ENCODE peak calls at places on chromosomes 11 and 22, in nine cellular contexts. One of them, this sample, is unnamed.

GRCh38 chr22:30008401-30008800 is 71.9 kb upstream of the HORMAD2 start:
- DNase-seq in breast epithelium: no peak
- DNase-seq in adrenal gland: no peak
- DNase-seq in endothelial cell of umbilical vein: no peak
- DNase-seq in IMR-90: no peak
- DNase-seq in Peyer's patch: no peak
- DNase-seq in K562: no peak
- DNase-seq in ovary: no peak
- DNase-seq in esophagus muscularis mucosa: no peak
- DNase-seq in this sample: no peak

GRCh38 chr11:67079065-67079464 is 22.4 kb downstream of the RHOD start:
- DNase-seq in esophagus muscularis mucosa: no peak
- DNase-seq in IMR-90: no peak
- DNase-seq in K562: no peak
- DNase-seq in breast epithelium: no peak
- DNase-seq in adrenal gland: no peak
- DNase-seq in endothelial cell of umbilical vein: no peak
- DNase-seq in Peyer's patch: no peak
- DNase-seq in ovary: no peak
- DNase-seq in this sample: no peak

GRCh38 chr11:133896028-133896427 is 50.7 kb upstream of the SPATA19 start:
- DNase-seq in Peyer's patch: no peak
- DNase-seq in IMR-90: no peak
- DNase-seq in endothelial cell of umbilical vein: no peak
- DNase-seq in ovary: no peak
- DNase-seq in esophagus muscularis mucosa: no peak
- DNase-seq in breast epithelium: no peak
- DNase-seq in K562: no peak
- DNase-seq in adrenal gland: no peak
- DNase-seq in this sample: no peak

GRCh38 chr11:117443269-117444186 is 115.9 kb downstream of the CEP164 start:
- DNase-seq in IMR-90: peak; percentile 30
- DNase-seq in ovary: peak; percentile 69
- DNase-seq in esophagus muscularis mucosa: no peak
- DNase-seq in K562: peak; percentile 66
- DNase-seq in breast epithelium: no peak
- DNase-seq in Peyer's patch: peak; percentile 69
- DNase-seq in adrenal gland: peak; percentile 44
- DNase-seq in endothelial cell of umbilical vein: no peak
- DNase-seq in this sample: peak; percentile 17

GRCh38 chr11:69352181-69352580 is 58.2 kb downstream of the MYEOV start:
- DNase-seq in Peyer's patch: no peak
- DNase-seq in ovary: no peak
- DNase-seq in breast epithelium: peak; percentile 4
- DNase-seq in IMR-90: no peak
- DNase-seq in K562: no peak
- DNase-seq in esophagus muscularis mucosa: peak; percentile 39
- DNase-seq in adrenal gland: no peak
- DNase-seq in endothelial cell of umbilical vein: peak; percentile 20
- DNase-seq in this sample: no peak

GRCh38 chr11:67504950-67505561 is at the start of gene PITPNM1:
- DNase-seq in adrenal gland: peak; percentile 82
- DNase-seq in ovary: peak; percentile 79
- DNase-seq in K562: peak; percentile 82
- DNase-seq in Peyer's patch: peak; percentile 90
- DNase-seq in esophagus muscularis mucosa: no peak
- DNase-seq in breast epithelium: peak; percentile 53
- DNase-seq in IMR-90: peak; percentile 24
- DNase-seq in endothelial cell of umbilical vein: no peak
- DNase-seq in this sample: peak; percentile 49

GRCh38 chr11:10651579-10652361 is 41.8 kb downstream of the IRAG1 start:
- DNase-seq in Peyer's patch: no peak
- DNase-seq in ovary: no peak
- DNase-seq in endothelial cell of umbilical vein: no peak
- DNase-seq in adrenal gland: no peak
- DNase-seq in K562: no peak
- DNase-seq in esophagus muscularis mucosa: no peak
- DNase-seq in IMR-90: no peak
- DNase-seq in breast epithelium: no peak
- DNase-seq in this sample: no peak

GRCh38 chr11:108906826-108907225 is 242.0 kb downstream of the DDX10 start:
- DNase-seq in IMR-90: peak; percentile 40
- DNase-seq in Peyer's patch: no peak
- DNase-seq in breast epithelium: no peak
- DNase-seq in endothelial cell of umbilical vein: peak; percentile 56
- DNase-seq in adrenal gland: no peak
- DNase-seq in esophagus muscularis mucosa: no peak
- DNase-seq in ovary: no peak
- DNase-seq in K562: no peak
- DNase-seq in this sample: no peak

GRCh38 chr11:82889133-82890001 is 10.9 kb downstream of the PRCP start:
- DNase-seq in breast epithelium: no peak
- DNase-seq in ovary: no peak
- DNase-seq in esophagus muscularis mucosa: no peak
- DNase-seq in Peyer's patch: no peak
- DNase-seq in adrenal gland: no peak
- DNase-seq in K562: no peak
- DNase-seq in IMR-90: peak; percentile 7
- DNase-seq in endothelial cell of umbilical vein: peak; percentile 96
- DNase-seq in this sample: no peak

GRCh38 chr11:119374632-119375394 is 6.7 kb downstream of the USP2 start:
- DNase-seq in K562: peak; percentile 59
- DNase-seq in endothelial cell of umbilical vein: no peak
- DNase-seq in breast epithelium: peak; percentile 63
- DNase-seq in esophagus muscularis mucosa: no peak
- DNase-seq in adrenal gland: peak; percentile 53
- DNase-seq in Peyer's patch: no peak
- DNase-seq in IMR-90: no peak
- DNase-seq in ovary: peak; percentile 33
- DNase-seq in this sample: no peak
- H3K27ac ChIP-seq in K562: peak overlapping the region; percentile 2
- H3K27ac ChIP-seq in endothelial cell of umbilical vein: no peak overlapping the region
- H3K27ac ChIP-seq in breast epithelium: peak overlapping the region; percentile 93
- H3K27ac ChIP-seq in esophagus muscularis mucosa: peak overlapping the region; percentile 87
- H3K27ac ChIP-seq in adrenal gland: peak overlapping the region; percentile 77
- H3K27ac ChIP-seq in Peyer's patch: peak overlapping the region; percentile 27
- H3K27ac ChIP-seq in IMR-90: no peak overlapping the region
- H3K27ac ChIP-seq in ovary: peak overlapping the region; percentile 76
- H3K27ac ChIP-seq in this sample: peak overlapping the region; percentile 77

DNA sequence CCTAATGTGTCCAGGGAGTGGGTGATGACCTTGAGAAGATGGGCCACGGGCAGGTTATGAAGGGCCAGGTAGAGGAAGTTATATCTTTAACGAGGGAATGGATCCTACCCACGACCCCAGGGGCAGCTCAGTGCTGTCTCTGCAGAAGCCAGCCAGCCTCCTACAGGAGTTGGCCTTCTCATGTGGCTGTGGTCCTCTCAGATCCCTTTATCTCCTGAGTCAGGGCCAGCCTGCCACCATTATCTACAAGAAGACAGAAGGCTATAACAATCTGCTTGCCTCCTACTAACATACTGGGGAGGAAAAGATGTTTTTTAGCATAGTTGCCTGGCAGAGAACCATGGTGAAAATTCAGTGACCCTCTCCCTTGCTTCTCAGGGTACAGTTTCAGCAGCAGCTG is 7.0 kb upstream of the YWHAH start:
- DNase-seq in K562: peak; percentile 28
- DNase-seq in breast epithelium: no peak
- DNase-seq in Peyer's patch: peak; percentile 3
- DNase-seq in esophagus muscularis mucosa: no peak
- DNase-seq in adrenal gland: no peak
- DNase-seq in ovary: no peak
- DNase-seq in IMR-90: no peak
- DNase-seq in endothelial cell of umbilical vein: no peak
- DNase-seq in this sample: no peak
- TF ChIP-seq POLR2A in K562: no peak
- TF ChIP-seq POLR2A in breast epithelium: no peak
- TF ChIP-seq POLR2A in Peyer's patch: no peak
- TF ChIP-seq POLR2A in esophagus muscularis mucosa: no peak
- TF ChIP-seq POLR2A in adrenal gland: no peak
- TF ChIP-seq POLR2A in ovary: no peak
- TF ChIP-seq POLR2A in IMR-90: no peak
- TF ChIP-seq POLR2A in endothelial cell of umbilical vein: no peak
- TF ChIP-seq POLR2A in this sample: no peak

DNA sequence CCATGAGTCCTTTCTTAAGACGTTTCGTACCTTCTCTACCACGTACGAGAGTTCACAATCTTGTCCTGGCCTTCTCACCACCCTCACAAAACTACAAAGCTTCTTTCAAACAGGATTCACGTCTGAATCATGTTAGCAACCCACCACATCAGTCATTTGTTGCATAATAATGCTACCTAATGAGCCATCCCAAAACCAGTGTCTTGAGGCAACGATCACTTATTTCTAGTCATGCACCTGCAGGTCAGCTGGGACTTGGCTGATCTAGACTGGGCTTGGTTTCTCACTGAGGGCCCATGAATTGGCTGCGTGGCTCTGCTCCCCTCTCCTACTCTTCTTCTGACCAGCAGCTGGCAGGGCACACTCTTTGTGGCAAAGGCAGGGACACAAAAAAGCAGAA is 28.3 kb downstream of the LARGE1 start:
- DNase-seq in Peyer's patch: no peak
- DNase-seq in esophagus muscularis mucosa: no peak
- DNase-seq in adrenal gland: no peak
- DNase-seq in IMR-90: no peak
- DNase-seq in ovary: no peak
- DNase-seq in endothelial cell of umbilical vein: no peak
- DNase-seq in K562: no peak
- DNase-seq in breast epithelium: no peak
- DNase-seq in this sample: no peak
- H3K27ac ChIP-seq in Peyer's patch: no peak overlapping the region
- H3K27ac ChIP-seq in esophagus muscularis mucosa: no peak overlapping the region
- H3K27ac ChIP-seq in adrenal gland: no peak overlapping the region
- H3K27ac ChIP-seq in IMR-90: no peak overlapping the region
- H3K27ac ChIP-seq in ovary: no peak overlapping the region
- H3K27ac ChIP-seq in endothelial cell of umbilical vein: no peak overlapping the region
- H3K27ac ChIP-seq in K562: no peak overlapping the region
- H3K27ac ChIP-seq in breast epithelium: no peak overlapping the region
- H3K27ac ChIP-seq in this sample: no peak overlapping the region

GRCh38 chr22:38871360-38872171 is 450 bp downstream of the CBX6 start:
- DNase-seq in IMR-90: no peak
- DNase-seq in ovary: peak; percentile 62
- DNase-seq in breast epithelium: no peak
- DNase-seq in Peyer's patch: no peak
- DNase-seq in K562: peak; percentile 26
- DNase-seq in endothelial cell of umbilical vein: no peak
- DNase-seq in esophagus muscularis mucosa: no peak
- DNase-seq in adrenal gland: peak; percentile 51
- DNase-seq in this sample: no peak
- TF ChIP-seq POLR2A in IMR-90: no peak
- TF ChIP-seq POLR2A in ovary: no peak
- TF ChIP-seq POLR2A in breast epithelium: no peak
- TF ChIP-seq POLR2A in Peyer's patch: no peak
- TF ChIP-seq POLR2A in K562: no peak
- TF ChIP-seq POLR2A in endothelial cell of umbilical vein: no peak
- TF ChIP-seq POLR2A in esophagus muscularis mucosa: no peak
- TF ChIP-seq POLR2A in adrenal gland: peak; percentile 73
- TF ChIP-seq POLR2A in this sample: no peak

DNA sequence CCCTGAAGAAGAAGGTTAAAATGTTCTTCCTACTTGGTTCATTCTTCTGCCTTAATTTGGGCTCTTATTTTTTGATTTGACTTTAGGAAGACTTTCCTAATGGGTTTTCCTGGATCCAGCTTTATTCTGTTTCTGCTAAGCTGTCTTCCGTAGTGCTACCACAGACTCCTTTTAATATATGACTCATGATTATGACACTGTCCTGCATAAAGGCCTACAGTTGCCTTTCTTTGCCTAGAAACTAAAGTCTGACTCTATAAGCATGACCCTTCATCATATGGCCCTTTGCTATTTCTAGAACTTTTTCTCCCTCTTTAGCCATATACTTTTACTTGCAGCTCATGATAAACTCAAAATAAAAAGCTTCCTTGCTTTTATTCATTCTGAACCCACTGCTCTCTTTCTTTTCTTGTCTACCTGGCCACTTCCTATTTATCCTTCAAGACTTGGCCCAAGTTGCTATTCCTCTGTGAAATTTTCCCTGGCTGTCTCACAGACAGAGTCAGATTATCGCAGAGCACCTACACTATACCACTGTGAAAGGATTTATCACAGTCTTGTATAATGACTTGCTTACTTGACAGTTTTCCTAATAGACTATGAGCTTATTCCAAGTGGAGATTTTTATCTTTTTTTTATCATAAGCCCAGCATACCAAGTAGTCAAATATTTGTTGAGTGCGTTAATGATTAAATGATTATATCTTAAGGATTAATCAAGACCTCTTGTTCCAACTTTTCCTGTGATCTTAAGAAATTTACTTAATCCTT is 24.7 kb downstream of the TBCEL start:
- DNase-seq in adrenal gland: no peak
- DNase-seq in endothelial cell of umbilical vein: no peak
- DNase-seq in ovary: no peak
- DNase-seq in esophagus muscularis mucosa: no peak
- DNase-seq in Peyer's patch: no peak
- DNase-seq in breast epithelium: no peak
- DNase-seq in K562: no peak
- DNase-seq in IMR-90: peak; percentile 34
- DNase-seq in this sample: no peak
- H3K27ac ChIP-seq in adrenal gland: no peak overlapping the region
- H3K27ac ChIP-seq in endothelial cell of umbilical vein: no peak overlapping the region
- H3K27ac ChIP-seq in ovary: no peak overlapping the region
- H3K27ac ChIP-seq in esophagus muscularis mucosa: no peak overlapping the region
- H3K27ac ChIP-seq in Peyer's patch: no peak overlapping the region
- H3K27ac ChIP-seq in breast epithelium: no peak overlapping the region
- H3K27ac ChIP-seq in K562: no peak overlapping the region
- H3K27ac ChIP-seq in IMR-90: no peak overlapping the region
- H3K27ac ChIP-seq in this sample: no peak overlapping the region